ENCODE peak calls at places on chromosomes 12 and 14, in nine cellular contexts. L is effector memory CD8-positive, alpha-beta T cell; Y is fibroblast of lung; Z is cardiac fibroblast; E is sciatic nerve; G is activated T-cell treated with anti-CD3 and anti-CD28 coated beads for 4 hours; H is NCI-H1092; O is NCI-H345; C is heart left ventricle. X is an unnamed sample.

GRCh38 chr12:75560167-75560566 is 48.8 kb upstream of the KRR1 start:
- DNase-seq in L (no peak), Y (peak), Z (peak), E (no peak), G (no peak), H (no peak), O (no peak), C (no peak), X (no peak)

GRCh38 chr12:98291828-98292227 is 223.6 kb upstream of the TMPO start:
- DNase-seq in L (no peak), Y (no peak), Z (no peak), E (no peak), G (no peak), H (no peak), O (no peak), C (no peak), X (no peak)

GRCh38 chr14:25090716-25091454 is 40.9 kb upstream of the STXBP6 start:
- DNase-seq in L (no peak), Y (no peak), Z (peak), E (no peak), G (no peak), H (no peak), O (no peak), C (no peak), X (no peak)

GRCh38 chr14:82125963-82126362 is 592.3 kb upstream of the SEL1L start:
- DNase-seq in L (no peak), Y (no peak), Z (no peak), E (no peak), G (no peak), H (no peak), O (no peak), C (no peak), X (no peak)

GRCh38 chr12:59393506-59393905 is 202.3 kb upstream of the SLC16A7 start:
- DNase-seq in L (no peak), Y (no peak), Z (no peak), E (no peak), G (no peak), H (no peak), O (no peak), C (no peak), X (no peak)

GRCh38 chr12:91377456-91377855 is 194.8 kb upstream of the DCN start:
- DNase-seq in L (no peak), Y (no peak), Z (no peak), E (no peak), G (no peak), H (no peak), O (no peak), C (no peak), X (no peak)

GRCh38 chr12:114858388-114859146 is 174.6 kb upstream of the TBX3 start:
- DNase-seq in L (no peak), Y (no peak), Z (no peak), E (no peak), G (no peak), H (no peak), O (no peak), C (no peak), X (no peak)

GRCh38 chr14:76761849-76762616 is 765 bp downstream of the VASH1 start:
- DNase-seq in L (no peak), Y (no peak), Z (no peak), E (peak), G (no peak), H (no peak), O (peak), C (peak), X (no peak)

GRCh38 chr12:125983094-125983783 is 918.0 kb downstream of the AACS start:
- DNase-seq in L (no peak), Y (no peak), Z (no peak), E (peak), G (no peak), H (no peak), O (no peak), C (peak), X (no peak)

GRCh38 chr14:67764496-67764895 is 51.9 kb downstream of the ZFYVE26 start:
- DNase-seq in L (no peak), Y (no peak), Z (no peak), E (no peak), G (no peak), H (no peak), O (no peak), C (no peak), X (no peak)

GRCh38 chr12:81329088-81329487 is 251.2 kb downstream of the ACSS3 start:
- DNase-seq in L (no peak), Y (peak), Z (peak), E (no peak), G (no peak), H (no peak), O (no peak), C (no peak), X (no peak)

GRCh38 chr14:81169711-81170103 is 51.1 kb downstream of the GTF2A1 start:
- DNase-seq in L (no peak), Y (peak), Z (peak), E (peak), G (no peak), H (no peak), O (no peak), C (peak), X (no peak)

GRCh38 chr14:66709292-66709691 is 201.3 kb downstream of the GPHN start:
- DNase-seq in L (no peak), Y (peak), Z (peak), E (no peak), G (no peak), H (no peak), O (peak), C (no peak), X (no peak)

X was measured in DMS 273 treated with DMSO at 0.1 percent for 48 hours.